ENCODE peak calls at places on chromosomes 6 and 20, in ten cellular contexts. L is HCT116, N is ovary, Q is IMR-90, J is right lobe of liver, P is Peyer's patch, D is suprapubic skin, H is uterus, S is stomach, Y is H1. A is an unnamed sample.

GRCh38 chr20:51365670-51366069 is 176.8 kb downstream of the NFATC2 start:
- DNase-seq in L (no peak), P (no peak), Y (no peak), H (no peak), D (peak; percentile 39), S (no peak), J (no peak), Q (peak; percentile 92), N (no peak), A (no peak)

GRCh38 chr6:143146186-143146831 is 85.6 kb downstream of the AIG1 start:
- DNase-seq in L (no peak), N (no peak), D (no peak), S (no peak), J (no peak), Y (no peak), Q (no peak), P (no peak), H (no peak), A (no peak)

GRCh38 chr6:17269840-17270239 is 11.3 kb upstream of the RBM24 start:
- DNase-seq in H (no peak), J (no peak), P (no peak), Y (no peak), L (no peak), S (no peak), Q (peak; percentile 76), N (no peak), D (no peak), A (no peak)

GRCh38 chr6:169862464-169863148 is 111.2 kb downstream of the ERMARD start:
- DNase-seq in Y (no peak), Q (no peak), H (no peak), D (no peak), N (no peak), J (no peak), P (no peak), L (no peak), S (peak; percentile 22), A (no peak)

GRCh38 chr6:169659820-169660610 is 41.8 kb downstream of the WDR27 start:
- DNase-seq in L (no peak), D (no peak), Q (no peak), S (no peak), P (no peak), Y (no peak), H (no peak), N (no peak), J (no peak), A (no peak)

GRCh38 chr6:163457637-163458561 is 43.4 kb downstream of the QKI start:
- DNase-seq in P (no peak), Y (no peak), N (no peak), Q (peak; percentile 95), D (no peak), S (no peak), L (no peak), H (no peak), J (no peak), A (peak; percentile 43)

GRCh38 chr20:62860924-62861691 is 514 bp downstream of the TCFL5 start:
- DNase-seq in H (peak; percentile 41), Y (no peak), S (no peak), D (peak; percentile 68), P (no peak), L (no peak), N (no peak), J (no peak), Q (no peak), A (no peak)

GRCh38 chr6:39934060-39934757 is at the start of gene MOCS1:
- DNase-seq in N (peak; percentile 82), J (peak; percentile 94), Q (peak; percentile 47), H (peak; percentile 80), S (peak; percentile 84), P (peak; percentile 88), Y (peak; percentile 56), L (peak; percentile 32), D (peak; percentile 90), A (peak; percentile 82)

GRCh38 chr6:104639671-104640070 is 220.0 kb downstream of the HACE1 start:
- DNase-seq in Q (peak; percentile 43), Y (no peak), H (no peak), L (no peak), J (no peak), P (no peak), S (no peak), N (no peak), D (no peak), A (no peak)

GRCh38 chr6:11793277-11793676 is 14.7 kb upstream of the ADTRP start:
- DNase-seq in J (no peak), Q (no peak), Y (no peak), H (no peak), P (no peak), N (no peak), L (no peak), D (no peak), S (no peak), A (no peak)

GRCh38 chr20:35974256-35974655 is 5.9 kb downstream of the CNBD2 start:
- DNase-seq in H (no peak), Y (no peak), N (no peak), Q (no peak), P (no peak), D (no peak), S (no peak), J (no peak), L (no peak), A (no peak)

GRCh38 chr20:3000852-3001523 is 42.4 kb upstream of the GNRH2 start:
- DNase-seq in H (no peak), N (no peak), Y (no peak), L (peak; percentile 46), S (no peak), P (no peak), Q (peak; percentile 75), J (no peak), D (no peak), A (no peak)

GRCh38 chr20:14580426-14581074 is 243.1 kb upstream of the FLRT3 start:
- DNase-seq in L (no peak), Q (no peak), H (no peak), P (no peak), D (no peak), J (no peak), N (no peak), S (no peak), Y (no peak), A (no peak)

GRCh38 chr20:9031951-9032350 is 36.9 kb upstream of the PLCB4 start:
- DNase-seq in Q (peak; percentile 69), Y (no peak), J (no peak), P (no peak), D (no peak), N (no peak), S (no peak), H (no peak), L (no peak), A (no peak)

GRCh38 chr20:57323034-57323433 is 6.6 kb upstream of the SPO11 start:
- DNase-seq in P (no peak), N (peak; percentile 54), Q (no peak), Y (peak; percentile 63), S (no peak), H (peak; percentile 58), L (no peak), J (no peak), D (peak; percentile 81), A (no peak)

GRCh38 chr6:36126121-36126520 is 4.2 kb upstream of the MAPK13 start:
- DNase-seq in H (no peak), Y (no peak), P (no peak), N (no peak), J (peak; percentile 35), S (no peak), D (peak; percentile 9), L (no peak), Q (no peak), A (no peak)

GRCh38 chr6:150336299-150336698 is 32.5 kb upstream of the IYD start:
- DNase-seq in H (no peak), N (no peak), D (no peak), Q (peak; percentile 7), P (peak; percentile 69), Y (no peak), S (no peak), J (no peak), L (peak; percentile 23), A (no peak)

GRCh38 chr6:151577257-151577656 is 83.4 kb downstream of the CCDC170 start:
- DNase-seq in L (no peak), Q (no peak), S (no peak), J (no peak), Y (no peak), H (no peak), P (no peak), D (no peak), N (no peak), A (no peak)
- H3K4me3 ChIP-seq in L (no peak overlapping the region), Q (no peak overlapping the region), S (no peak overlapping the region), J (no peak overlapping the region), Y (no peak overlapping the region), H (no peak overlapping the region), P (no peak overlapping the region), D (no peak overlapping the region), N (no peak overlapping the region), A (no peak overlapping the region)

GRCh38 chr20:49810491-49811190 is 2.0 kb upstream of the SLC9A8 start:
- DNase-seq in Q (no peak), H (no peak), D (no peak), S (no peak), N (no peak), P (peak; percentile 22), Y (no peak), J (peak; percentile 38), L (no peak), A (no peak)

GRCh38 chr20:49814057-49814675 is 1.5 kb downstream of the SLC9A8 start:
- DNase-seq in P (no peak), H (no peak), Q (no peak), D (no peak), N (no peak), S (no peak), L (no peak), J (no peak), Y (no peak), A (no peak)

GRCh38 chr20:49811825-49812462 is 684 bp upstream of the SLC9A8 start:
- DNase-seq in L (no peak), H (no peak), Y (no peak), P (peak; percentile 46), N (peak; percentile 17), S (no peak), D (no peak), J (peak; percentile 24), Q (peak; percentile 63), A (no peak)

GRCh38 chr20:49813305-49813974 is 812 bp downstream of the SLC9A8 start:
- DNase-seq in Q (no peak), N (no peak), L (no peak), S (no peak), Y (no peak), D (no peak), J (no peak), H (no peak), P (peak; percentile 45), A (no peak)

GRCh38 chr20:49812463-49813304 is at the start of gene SLC9A8:
- DNase-seq in Q (peak; percentile 85), N (peak; percentile 89), D (peak; percentile 94), L (peak; percentile 58), J (peak; percentile 86), P (peak; percentile 93), S (peak; percentile 83), H (peak; percentile 88), Y (peak; percentile 63), A (peak; percentile 59)
- TF ChIP-seq POLR2A in Q (peak; percentile 83), N (peak; percentile 73), D (peak; percentile 24), L (peak; percentile 52), J (peak; percentile 86), P (peak; percentile 63), S (no peak), H (peak; percentile 44), Y (peak; percentile 79), A (peak; percentile 60)

GRCh38 chr20:44615169-44615791 is 32.9 kb downstream of the PKIG start:
- DNase-seq in H (no peak), P (no peak), L (no peak), D (no peak), J (no peak), S (no peak), N (peak; percentile 41), Y (no peak), Q (peak; percentile 38), A (no peak)
- H3K4me1 ChIP-seq in H (no peaks in the 10 kb centered on the region), P (peaks cover 27% of the 10 kb centered on the region), L (no peaks in the 10 kb centered on the region), D (peaks cover 40% of the 10 kb centered on the region), J (peaks cover 11% of the 10 kb centered on the region), S (peaks cover 30% of the 10 kb centered on the region), N (no peaks in the 10 kb centered on the region), Y (peaks cover 28% of the 10 kb centered on the region), Q (no peaks in the 10 kb centered on the region), A (peaks cover 26% of the 10 kb centered on the region)

GRCh38 chr6:135025175-135025574 is 29.4 kb downstream of the HBS1L start:
- DNase-seq in L (no peak), S (no peak), N (no peak), Y (no peak), P (no peak), H (no peak), Q (no peak), D (no peak), J (no peak), A (no peak)
- H3K4me3 ChIP-seq in L (no peak overlapping the region), S (no peak overlapping the region), N (no peak overlapping the region), Y (peak overlapping the region; percentile 25), P (no peak overlapping the region), H (no peak overlapping the region), Q (no peak overlapping the region), D (no peak overlapping the region), J (no peak overlapping the region), A (no peak overlapping the region)